ENCODE peak calls at places on chromosomes 4 and X, in five cellular contexts. J is endodermal cell, R is heart left ventricle, B is upper lobe of left lung, P is upper lobe of right lung. S is an unnamed sample. For H3K4me1, the result is how much of the 10 kb centered on the place peaks cover.

GRCh38 chrX:107483976-107484726 is 34.7 kb downstream of the FRMPD3 start:
- DNase-seq in J (peak), R (no peak), B (peak), P (no peak), S (no peak)

GRCh38 chr4:168388890-168389289 is 70.3 kb upstream of the DDX60 start:
- DNase-seq in J (no peak), R (no peak), B (no peak), P (no peak), S (no peak)

GRCh38 chrX:133985164-133986007 is at the start of gene GPC3:
- DNase-seq in J (peak), R (peak), B (peak), P (peak), S (peak)

GRCh38 chrX:100695302-100695701 is 36.6 kb downstream of the SYTL4 start:
- DNase-seq in J (no peak), R (no peak), B (no peak), P (no peak), S (no peak)

GRCh38 chr4:182276214-182277109 is 33.3 kb downstream of the TENM3 start:
- DNase-seq in J (no peak), R (no peak), B (no peak), P (no peak), S (no peak)

GRCh38 chr4:113645771-113646455 is 115.6 kb downstream of the CAMK2D start:
- DNase-seq in J (peak), R (no peak), B (no peak), P (no peak), S (no peak)

GRCh38 chrX:141220342-141221008 is 21.8 kb downstream of the SPANXC start:
- DNase-seq in J (no peak), R (no peak), B (no peak), P (no peak), S (no peak)

GRCh38 chrX:123219916-123220315 is 35.8 kb downstream of the GRIA3 start:
- DNase-seq in J (no peak), R (peak), B (no peak), P (no peak), S (no peak)

GRCh38 chrX:77785746-77786548 is at the start of gene ATRX:
- DNase-seq in J (peak), R (peak), B (peak), P (peak), S (peak)

GRCh38 chrX:106007815-106008214 is 30.7 kb downstream of the SERPINA7 start:
- DNase-seq in J (no peak), R (no peak), B (no peak), P (no peak), S (no peak)

GRCh38 chr4:71130827-71131603 is 137.6 kb downstream of the DCK start:
- DNase-seq in J (no peak), R (no peak), B (no peak), P (no peak), S (no peak)

GRCh38 chr4:155900402-155900801 is 3.1 kb upstream of the TDO2 start:
- DNase-seq in J (no peak), R (no peak), B (no peak), P (no peak), S (no peak)

GRCh38 chrX:46913710-46914109 is 1.5 kb downstream of the JADE3 start:
- DNase-seq in J (peak), R (peak), B (no peak), P (no peak), S (no peak)

GRCh38 chrX:7815166-7815565 is 27.8 kb upstream of the VCX start:
- DNase-seq in J (no peak), R (no peak), B (no peak), P (no peak), S (no peak)

GRCh38 chrX:15911729-15912550 is 57.3 kb upstream of the AP1S2 start:
- DNase-seq in J (no peak), R (no peak), B (no peak), P (no peak), S (no peak)

GRCh38 chr4:60463846-60464502 is 736.2 kb upstream of the ADGRL3 start:
- DNase-seq in J (peak), R (no peak), B (no peak), P (no peak), S (no peak)

GRCh38 chrX:357693-358471 is 28.8 kb downstream of the PPP2R3B start:
- DNase-seq in J (no peak), R (no peak), B (peak), P (peak), S (no peak)

GRCh38 chr4:140673729-140674128 is 82.5 kb downstream of the TBC1D9 start:
- DNase-seq in J (no peak), R (no peak), B (no peak), P (no peak), S (no peak)

GRCh38 chr4:139558235-139559094 is 2.4 kb upstream of the SETD7 start:
- DNase-seq in J (no peak), R (no peak), B (peak), P (no peak), S (no peak)

GRCh38 chr4:139556071-139556734 is at the start of gene SETD7:
- DNase-seq in J (peak), R (peak), B (peak), P (peak), S (peak)

GRCh38 chr4:139556735-139557505 is 901 bp upstream of the SETD7 start:
- DNase-seq in J (peak), R (peak), B (peak), P (peak), S (peak)

GRCh38 chr4:139559095-139559490 is 3.1 kb upstream of the SETD7 start:
- DNase-seq in J (no peak), R (no peak), B (no peak), P (no peak), S (no peak)

DNA sequence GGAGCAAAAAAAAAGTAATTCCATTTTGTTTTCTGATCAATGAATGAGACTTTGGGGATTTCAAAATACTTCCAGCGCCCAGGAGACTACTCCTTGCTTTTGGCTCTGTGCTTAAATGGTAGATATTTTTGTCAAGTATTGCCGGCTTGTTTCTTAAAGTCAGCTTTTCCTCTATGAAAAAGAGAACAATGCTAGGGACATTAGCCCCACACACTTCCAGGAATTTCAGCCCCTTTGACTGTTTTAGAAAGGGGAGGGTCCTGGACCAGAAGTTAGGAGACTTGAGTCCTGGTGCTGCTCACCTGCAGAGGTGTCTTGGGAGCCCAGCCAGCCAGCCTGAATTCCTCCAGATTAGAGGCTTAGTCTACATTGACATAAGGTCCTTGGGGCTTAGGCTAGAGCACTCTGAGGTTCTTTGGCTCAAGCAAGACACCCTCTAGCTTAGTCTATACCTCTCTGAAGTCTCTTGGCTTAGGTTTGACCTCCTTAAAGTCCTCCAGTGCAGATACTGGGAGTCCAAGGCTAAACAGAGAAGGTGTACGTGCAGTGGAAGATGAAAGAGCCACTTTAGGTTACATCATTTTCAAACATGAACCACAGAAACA is 1.6 kb upstream of the SETD7 start:
- DNase-seq in J (peak), R (no peak), B (no peak), P (no peak), S (no peak)
- H3K4me1 ChIP-seq in J (under half), R (half or more), B (under half), P (under half), S (under half)

GRCh38 chr4:120920666-120921065 is 1.9 kb downstream of the PRDM5 start:
- DNase-seq in J (no peak), R (no peak), B (no peak), P (no peak), S (no peak)
- H3K27ac ChIP-seq in J (no peak), R (no peak), B (no peak), P (no peak), S (no peak)

DNA sequence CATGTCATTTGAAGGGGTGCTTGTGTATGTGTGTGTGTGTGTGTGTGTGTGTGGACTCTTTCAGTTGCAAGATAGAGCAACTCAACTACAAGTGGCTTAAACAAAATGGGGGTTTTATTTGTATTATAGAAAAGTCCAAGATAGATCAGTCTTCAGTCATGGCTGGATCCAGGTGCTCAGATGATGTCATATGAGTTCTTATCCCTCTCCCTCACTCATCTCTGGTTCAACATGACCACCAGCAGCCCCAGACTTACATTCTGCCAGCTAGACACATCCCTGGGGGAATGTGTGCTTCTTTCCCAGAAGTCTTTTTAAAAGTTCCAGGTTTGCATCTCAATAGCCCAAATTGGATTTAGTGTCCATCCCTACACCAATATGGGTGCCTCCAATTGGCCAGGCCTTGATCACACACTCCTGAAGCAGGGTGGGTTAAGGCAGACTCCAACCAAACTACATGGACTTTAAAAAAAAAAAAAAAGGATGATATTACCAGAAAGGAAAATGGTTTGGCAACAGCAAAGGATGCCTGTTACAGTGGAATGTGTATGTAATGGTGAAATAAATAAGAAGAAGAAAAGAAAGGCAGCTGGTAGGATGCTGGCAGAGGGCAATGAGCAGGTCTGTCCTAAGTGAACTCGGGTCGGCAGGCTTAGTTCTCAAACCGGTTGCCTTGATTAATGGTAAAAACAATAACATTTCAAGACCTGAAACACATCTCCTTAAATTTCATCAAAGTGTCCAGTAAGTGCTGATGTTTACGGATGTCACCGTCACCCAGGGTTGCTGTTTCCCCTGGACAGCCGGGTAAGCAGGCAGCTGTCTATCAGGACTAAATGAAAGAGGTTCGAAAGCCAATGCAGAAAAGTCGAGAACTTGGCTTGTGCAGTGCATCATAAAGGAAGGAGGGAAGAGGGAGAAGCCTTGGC is 107.7 kb downstream of the SMIM20 start:
- DNase-seq in J (no peak), R (no peak), B (no peak), P (no peak), S (no peak)
- H3K4me3 ChIP-seq in J (no peak), R (peak), B (peak), P (peak), S (no peak)

GRCh38 chr4:74840931-74841330 is 46.6 kb upstream of the BTC start:
- DNase-seq in J (no peak), R (no peak), B (no peak), P (no peak), S (no peak)
- H3K4me1 ChIP-seq in J (under half), R (under half), B (under half), P (under half), S (under half)

GRCh38 chr4:99651370-99651769 is 6.3 kb downstream of the C4orf54 start:
- DNase-seq in J (no peak), R (no peak), B (peak), P (no peak), S (no peak)

GRCh38 chr4:99649208-99649607 is 8.4 kb downstream of the C4orf54 start:
- DNase-seq in J (no peak), R (no peak), B (no peak), P (no peak), S (no peak)

GRCh38 chr4:99645638-99646037 is 12.0 kb downstream of the C4orf54 start:
- DNase-seq in J (no peak), R (no peak), B (no peak), P (no peak), S (no peak)

GRCh38 chr4:99649778-99650177 is 7.8 kb downstream of the C4orf54 start:
- DNase-seq in J (no peak), R (no peak), B (no peak), P (no peak), S (no peak)

DNA sequence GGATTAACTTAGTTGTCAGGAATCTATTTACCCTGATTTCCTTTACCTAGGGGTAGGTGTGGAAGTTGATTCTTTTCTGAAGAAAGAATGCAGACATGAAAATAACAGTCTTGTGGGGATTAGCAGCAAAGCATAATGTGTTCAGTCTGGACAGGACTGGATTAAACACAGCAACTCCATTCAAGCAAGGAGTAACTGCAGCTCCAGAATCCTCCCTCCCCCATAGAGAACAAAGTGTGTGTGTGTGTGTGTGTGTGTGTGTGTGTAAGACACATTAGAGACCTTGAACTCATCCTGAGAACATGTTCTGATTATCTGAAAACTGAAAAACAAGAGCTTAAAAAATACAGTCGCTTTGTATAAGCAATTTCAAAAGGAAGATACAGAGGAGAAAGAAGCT is 9.3 kb downstream of the C4orf54 start:
- DNase-seq in J (no peak), R (no peak), B (no peak), P (no peak), S (no peak)
- H3K27ac ChIP-seq in J (no peak), R (no peak), B (no peak), P (no peak), S (no peak)

DNA sequence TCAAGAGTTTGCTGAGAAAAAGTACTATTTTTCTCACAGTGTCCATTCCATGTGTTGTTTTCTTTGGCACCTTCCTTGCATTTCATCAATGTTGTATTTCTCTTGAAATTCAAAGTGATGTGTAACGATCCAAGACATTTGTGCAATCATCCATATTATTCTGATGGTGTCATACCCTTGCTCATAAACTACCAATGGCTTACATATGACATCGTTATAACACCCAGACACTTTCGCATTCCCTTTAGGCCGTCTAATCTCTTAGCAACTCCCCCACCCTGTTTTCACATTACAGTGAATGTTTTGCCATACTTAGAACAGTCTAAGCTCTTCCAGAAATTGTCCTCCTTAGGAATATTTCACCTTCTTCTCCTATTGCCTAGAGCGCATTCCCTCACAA is 1779.0 kb downstream of the PCDH7 start:
- DNase-seq in J (no peak), R (no peak), B (no peak), P (no peak), S (no peak)
- H3K4me3 ChIP-seq in J (no peak), R (no peak), B (no peak), P (no peak), S (no peak)

DNA sequence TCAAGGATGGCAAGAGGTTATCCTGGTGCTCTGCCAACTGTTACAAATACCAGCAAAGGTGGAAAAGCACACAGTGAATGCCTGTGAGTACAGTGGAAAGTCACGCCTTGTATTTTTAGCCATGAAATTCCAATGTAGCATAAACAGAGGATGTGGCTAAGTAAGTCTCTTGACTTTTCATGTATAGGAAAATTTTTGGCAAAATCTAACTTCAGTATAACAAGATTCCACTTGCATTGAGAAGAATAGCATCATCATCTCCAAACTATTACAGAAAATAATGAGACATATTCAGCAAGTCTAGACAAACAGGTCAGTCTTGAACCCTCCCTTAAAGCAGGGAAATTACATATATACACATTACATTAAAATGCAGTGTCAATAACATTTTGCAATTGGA is 7.9 kb downstream of the SLC10A6 start:
- DNase-seq in J (no peak), R (no peak), B (no peak), P (no peak), S (no peak)
- H3K4me1 ChIP-seq in J (under half), R (under half), B (under half), P (under half), S (under half)

GRCh38 chrX:136214551-136214950 is 36.6 kb downstream of the MAP7D3 start:
- DNase-seq in J (no peak), R (no peak), B (no peak), P (no peak), S (no peak)
- H3K27ac ChIP-seq in J (no peak), R (no peak), B (no peak), P (no peak), S (no peak)

DNA sequence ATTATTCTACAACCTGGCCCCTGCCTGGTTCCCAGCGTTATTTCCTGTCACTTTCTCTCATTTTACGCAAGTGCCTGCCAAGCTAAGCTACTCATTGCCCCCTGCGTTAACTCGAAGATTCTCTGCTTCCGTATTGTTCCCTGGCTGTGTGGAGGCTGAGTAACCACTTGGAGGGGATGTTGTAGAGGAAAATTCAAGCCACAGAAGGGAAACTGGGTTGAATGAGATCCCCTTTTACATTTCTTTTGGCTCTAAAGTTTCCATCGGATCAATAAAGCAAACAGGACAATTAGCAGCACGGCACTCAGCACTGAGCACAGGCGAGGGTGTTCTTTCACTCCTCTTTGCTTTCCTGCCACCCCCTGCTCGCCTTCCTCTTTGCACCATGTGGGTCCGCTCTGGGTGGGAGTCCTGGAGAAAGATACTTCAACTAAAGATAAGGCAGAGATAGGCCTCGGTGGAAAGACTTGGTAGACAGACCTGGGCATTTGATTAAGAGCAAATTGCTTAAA is 4.2 kb upstream of the TMSB4X start:
- DNase-seq in J (peak), R (no peak), B (no peak), P (no peak), S (peak)
- H3K4me3 ChIP-seq in J (no peak), R (peak), B (peak), P (peak), S (peak)

GRCh38 chr4:153432971-153433752 is 33.0 kb upstream of the TMEM131L start:
- DNase-seq in J (peak), R (peak), B (no peak), P (no peak), S (peak)

GRCh38 chr4:153428816-153429592 is 37.2 kb upstream of the TMEM131L start:
- DNase-seq in J (no peak), R (no peak), B (no peak), P (no peak), S (no peak)

GRCh38 chr4:153434190-153434589 is 32.0 kb upstream of the TMEM131L start:
- DNase-seq in J (no peak), R (no peak), B (no peak), P (no peak), S (no peak)

GRCh38 chr4:153438916-153439756 is 27.0 kb upstream of the TMEM131L start:
- DNase-seq in J (no peak), R (no peak), B (no peak), P (no peak), S (peak)

DNA sequence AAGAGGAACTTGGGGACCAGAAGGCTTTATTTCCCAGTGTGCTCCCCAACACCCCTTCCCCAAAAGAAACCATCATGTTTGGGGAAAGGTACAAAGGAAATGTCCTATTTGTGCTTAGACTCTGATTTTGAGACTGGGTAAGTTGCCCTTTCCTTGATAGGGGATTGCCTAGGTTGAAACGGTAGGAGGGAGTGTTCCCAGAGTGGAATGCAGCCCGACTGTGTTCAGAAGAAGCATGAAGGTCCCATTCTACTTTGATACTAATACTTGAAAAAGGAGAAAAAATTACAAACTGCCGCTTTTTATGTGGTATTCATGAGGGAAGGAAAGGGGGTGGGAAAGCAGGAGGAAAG is 32.4 kb upstream of the TMEM131L start:
- DNase-seq in J (no peak), R (no peak), B (no peak), P (no peak), S (no peak)
- H3K4me1 ChIP-seq in J (under half), R (under half), B (under half), P (under half), S (half or more)

S was measured in CD8-positive, alpha-beta memory T cell.